ENCODE peak calls at places on chromosomes 6 and 20, in six cellular contexts. Z, D, W, H, L and A are unnamed samples.

GRCh38 chr6:110307368-110307767 is 50.8 kb downstream of the METTL24 start:
- DNase-seq in Z (no peak), D (no peak), W (no peak), H (no peak), L (no peak), A (no peak)

GRCh38 chr6:90203672-90204071 is 93.0 kb downstream of the BACH2 start:
- DNase-seq in Z (no peak), D (no peak), W (no peak), H (no peak), L (no peak), A (no peak)

GRCh38 chr6:30060634-30060981 is 457 bp upstream of the POLR1H start:
- DNase-seq in Z (peak; percentile 28), D (no peak), W (no peak), H (peak; percentile 33), L (peak; percentile 52), A (peak; percentile 49)

GRCh38 chr6:26358511-26358981 is 6.5 kb upstream of the BTN3A2 start:
- DNase-seq in Z (no peak), D (no peak), W (no peak), H (no peak), L (no peak), A (peak; percentile 18)

GRCh38 chr20:54199721-54200176 is 8.1 kb upstream of the PFDN4 start:
- DNase-seq in Z (peak; percentile 77), D (peak; percentile 64), W (peak; percentile 72), H (peak; percentile 74), L (peak; percentile 86), A (peak; percentile 81)

GRCh38 chr20:34834459-34834893 is 9.0 kb upstream of the NCOA6 start:
- DNase-seq in Z (no peak), D (peak; percentile 52), W (no peak), H (peak; percentile 41), L (no peak), A (no peak)

GRCh38 chr20:22572491-22572890 is 11.9 kb downstream of the FOXA2 start:
- DNase-seq in Z (no peak), D (no peak), W (no peak), H (no peak), L (no peak), A (no peak)

GRCh38 chr20:59441306-59441705 is 140.9 kb downstream of the EDN3 start:
- DNase-seq in Z (no peak), D (peak; percentile 23), W (no peak), H (no peak), L (no peak), A (no peak)

GRCh38 chr6:3773696-3774298 is 22.3 kb upstream of the PXDC1 start:
- DNase-seq in Z (peak; percentile 18), D (no peak), W (no peak), H (peak; percentile 80), L (no peak), A (no peak)

GRCh38 chr6:141877275-141877983 is 255.3 kb upstream of the GJE1 start:
- DNase-seq in Z (no peak), D (no peak), W (no peak), H (no peak), L (no peak), A (no peak)

GRCh38 chr6:48101277-48101676 is 9.7 kb downstream of the PTCHD4 start:
- DNase-seq in Z (no peak), D (no peak), W (no peak), H (no peak), L (no peak), A (no peak)

GRCh38 chr6:137910843-137911456 is 43.9 kb downstream of the TNFAIP3 start:
- DNase-seq in Z (no peak), D (no peak), W (no peak), H (no peak), L (no peak), A (no peak)

GRCh38 chr6:72035966-72036365 is 149.6 kb downstream of the RIMS1 start:
- DNase-seq in Z (no peak), D (no peak), W (no peak), H (peak; percentile 4), L (no peak), A (no peak)

GRCh38 chr20:33897313-33897912 is 86.3 kb downstream of the CHMP4B start:
- DNase-seq in Z (no peak), D (no peak), W (no peak), H (no peak), L (no peak), A (peak; percentile 18)

GRCh38 chr6:41941280-41942044 is at the start of gene CCND3:
- DNase-seq in Z (peak; percentile 84), D (peak; percentile 69), W (peak; percentile 91), H (peak; percentile 87), L (peak; percentile 90), A (peak; percentile 95)

GRCh38 chr20:50931048-50931305 is 260 bp downstream of the ADNP start:
- DNase-seq in Z (no peak), D (no peak), W (no peak), H (no peak), L (no peak), A (no peak)

GRCh38 chr20:50930139-50931047 is 844 bp downstream of the ADNP start:
- DNase-seq in Z (no peak), D (no peak), W (no peak), H (no peak), L (peak; percentile 39), A (peak; percentile 32)

GRCh38 chr20:50929299-50930138 is 1.7 kb downstream of the ADNP start:
- DNase-seq in Z (peak; percentile 96), D (peak; percentile 82), W (peak; percentile 92), H (peak; percentile 95), L (peak; percentile 93), A (peak; percentile 99)

GRCh38 chr20:50931306-50932015 is at the start of gene ADNP:
- DNase-seq in Z (peak; percentile 86), D (peak; percentile 79), W (peak; percentile 92), H (peak; percentile 90), L (peak; percentile 93), A (peak; percentile 91)

GRCh38 chr20:50928469-50928868 is 2.8 kb downstream of the ADNP start:
- DNase-seq in Z (no peak), D (no peak), W (no peak), H (no peak), L (no peak), A (no peak)
- TF ChIP-seq CTCF in Z (peak; percentile 24), D (no peak), W (no peak), H (peak; percentile 10), L (no peak), A (no peak)

DNA sequence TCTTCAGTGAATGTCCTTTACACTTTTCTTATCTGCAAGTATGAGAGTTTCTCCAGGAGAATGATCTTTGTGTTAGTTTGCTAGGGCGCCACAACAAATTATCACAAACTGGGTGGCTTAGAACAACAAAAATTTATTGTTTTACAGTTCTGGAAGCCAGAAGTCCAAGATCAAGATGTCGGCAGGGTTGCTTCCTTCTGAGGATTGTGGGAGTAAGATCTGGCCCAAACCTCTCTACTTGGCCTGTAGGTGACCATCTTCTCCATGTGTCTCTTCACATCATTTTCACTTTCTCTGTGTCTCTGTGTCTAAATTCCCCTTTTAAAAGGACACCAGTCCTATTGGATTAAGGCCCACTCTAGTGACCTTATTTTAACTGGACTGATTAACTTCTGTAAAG is 103.0 kb downstream of the ADTRP start:
- DNase-seq in Z (no peak), D (no peak), W (no peak), H (no peak), L (no peak), A (no peak)
- TF ChIP-seq CTCF in Z (no peak), D (peak; percentile 48), W (no peak), H (no peak), L (no peak), A (peak; percentile 20)

DNA sequence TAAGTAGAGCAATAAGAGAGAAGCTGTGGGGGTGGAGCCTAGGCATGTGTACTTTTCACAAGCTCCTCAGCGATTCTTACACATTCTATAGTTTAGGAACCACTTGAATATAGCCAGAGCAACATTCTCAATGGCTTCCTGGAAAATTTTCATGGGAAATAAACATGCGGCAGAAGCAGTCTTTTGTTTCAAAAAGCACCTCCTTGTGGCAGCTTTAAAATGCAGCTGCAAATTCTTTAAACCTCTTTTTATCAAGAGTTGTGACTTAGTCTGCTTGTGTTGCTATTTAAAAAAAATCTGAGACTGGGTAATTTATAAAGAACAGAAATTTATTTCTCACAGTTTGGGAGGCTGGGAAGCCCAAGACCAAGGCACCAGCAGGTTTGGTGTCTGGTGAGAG is 23.8 kb downstream of the NKX2-2 start:
- DNase-seq in Z (peak; percentile 6), D (no peak), W (no peak), H (peak; percentile 6), L (no peak), A (no peak)
- TF ChIP-seq CTCF in Z (peak; percentile 47), D (peak; percentile 23), W (no peak), H (peak; percentile 44), L (no peak), A (no peak)

DNA sequence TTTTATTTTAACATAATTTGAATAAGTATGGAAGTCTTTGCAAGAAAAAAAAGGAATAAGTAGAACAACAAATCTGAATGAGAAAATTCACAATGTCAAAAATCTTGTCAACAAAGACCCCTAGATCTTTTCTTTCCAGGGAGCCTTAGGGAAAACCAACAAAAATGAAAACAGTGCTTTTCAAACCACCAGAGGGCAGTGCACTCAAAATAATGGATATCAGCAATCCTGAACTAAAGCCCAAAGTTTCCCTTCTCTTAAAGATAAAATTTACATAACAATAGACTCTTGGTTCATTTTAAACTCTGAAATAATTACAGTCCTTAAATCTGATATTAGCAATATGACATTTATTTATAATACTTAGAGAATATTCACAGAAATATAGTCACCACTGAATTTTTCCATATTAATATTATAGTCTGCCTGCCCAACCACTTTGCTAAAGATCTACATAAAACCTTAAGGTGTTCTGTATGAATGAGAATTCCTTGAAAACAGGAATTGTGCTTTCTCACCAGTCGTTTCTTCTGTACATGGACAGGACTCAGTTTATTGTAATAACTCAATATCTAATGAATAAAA is 105.3 kb upstream of the BMP5 start:
- DNase-seq in Z (peak; percentile 17), D (no peak), W (no peak), H (peak; percentile 43), L (no peak), A (peak; percentile 3)
- TF ChIP-seq CTCF in Z (peak; percentile 59), D (peak; percentile 89), W (peak; percentile 33), H (peak; percentile 79), L (peak; percentile 81), A (peak; percentile 60)

GRCh38 chr20:56171087-56172012 is 77.2 kb upstream of the MC3R start:
- DNase-seq in Z (no peak), D (no peak), W (no peak), H (no peak), L (no peak), A (no peak)
- TF ChIP-seq CTCF in Z (no peak), D (peak; percentile 42), W (no peak), H (no peak), L (peak; percentile 47), A (no peak)